ENCODE peak calls at places on chromosomes 4 and X, in ten cellular contexts. One of them, this sample, is unnamed.

GRCh38 chr4:1291996-1292702 is 2.5 kb downstream of the MAEA start:
- DNase-seq in fibroblast of lung: no peak
- DNase-seq in MM.1S: no peak
- DNase-seq in natural killer cell: no peak
- DNase-seq in Peyer's patch: no peak
- DNase-seq in choroid plexus epithelial cell: no peak
- DNase-seq in tibial nerve: no peak
- DNase-seq in astrocyte of the cerebellum: no peak
- DNase-seq in IMR-90: no peak
- DNase-seq in CD8-positive, alpha-beta T cell: no peak
- DNase-seq in this sample: no peak

GRCh38 chr4:67928547-67928946 is 34.7 kb downstream of the TMPRSS11A start:
- DNase-seq in fibroblast of lung: peak
- DNase-seq in MM.1S: no peak
- DNase-seq in natural killer cell: no peak
- DNase-seq in Peyer's patch: no peak
- DNase-seq in choroid plexus epithelial cell: no peak
- DNase-seq in tibial nerve: no peak
- DNase-seq in astrocyte of the cerebellum: no peak
- DNase-seq in IMR-90: no peak
- DNase-seq in CD8-positive, alpha-beta T cell: no peak
- DNase-seq in this sample: no peak

GRCh38 chr4:158856852-158857251 is 88.0 kb downstream of the FNIP2 start:
- DNase-seq in fibroblast of lung: peak
- DNase-seq in MM.1S: peak
- DNase-seq in natural killer cell: no peak
- DNase-seq in Peyer's patch: no peak
- DNase-seq in choroid plexus epithelial cell: peak
- DNase-seq in tibial nerve: no peak
- DNase-seq in astrocyte of the cerebellum: peak
- DNase-seq in IMR-90: peak
- DNase-seq in CD8-positive, alpha-beta T cell: no peak
- DNase-seq in this sample: no peak

GRCh38 chr4:36218121-36218520 is 26.2 kb downstream of the ARAP2 start:
- DNase-seq in fibroblast of lung: no peak
- DNase-seq in MM.1S: no peak
- DNase-seq in natural killer cell: no peak
- DNase-seq in Peyer's patch: no peak
- DNase-seq in choroid plexus epithelial cell: no peak
- DNase-seq in tibial nerve: no peak
- DNase-seq in astrocyte of the cerebellum: no peak
- DNase-seq in IMR-90: no peak
- DNase-seq in CD8-positive, alpha-beta T cell: no peak
- DNase-seq in this sample: no peak

GRCh38 chr4:4673070-4673469 is 131.2 kb upstream of the STX18 start:
- DNase-seq in fibroblast of lung: peak
- DNase-seq in MM.1S: no peak
- DNase-seq in natural killer cell: no peak
- DNase-seq in Peyer's patch: peak
- DNase-seq in choroid plexus epithelial cell: no peak
- DNase-seq in tibial nerve: no peak
- DNase-seq in astrocyte of the cerebellum: no peak
- DNase-seq in IMR-90: no peak
- DNase-seq in CD8-positive, alpha-beta T cell: no peak
- DNase-seq in this sample: no peak

GRCh38 chr4:51843309-51844156 is 580 bp downstream of the DCUN1D4 start:
- DNase-seq in fibroblast of lung: peak
- DNase-seq in MM.1S: peak
- DNase-seq in natural killer cell: no peak
- DNase-seq in Peyer's patch: peak
- DNase-seq in choroid plexus epithelial cell: peak
- DNase-seq in tibial nerve: peak
- DNase-seq in astrocyte of the cerebellum: no peak
- DNase-seq in IMR-90: peak
- DNase-seq in CD8-positive, alpha-beta T cell: peak
- DNase-seq in this sample: peak

GRCh38 chr4:41957634-41958033 is 22.4 kb downstream of the TMEM33 start:
- DNase-seq in fibroblast of lung: no peak
- DNase-seq in MM.1S: peak
- DNase-seq in natural killer cell: no peak
- DNase-seq in Peyer's patch: no peak
- DNase-seq in choroid plexus epithelial cell: peak
- DNase-seq in tibial nerve: no peak
- DNase-seq in astrocyte of the cerebellum: no peak
- DNase-seq in IMR-90: peak
- DNase-seq in CD8-positive, alpha-beta T cell: no peak
- DNase-seq in this sample: no peak

GRCh38 chr4:71186566-71187398 is 152.0 kb upstream of the SLC4A4 start:
- DNase-seq in fibroblast of lung: peak
- DNase-seq in MM.1S: peak
- DNase-seq in natural killer cell: peak
- DNase-seq in Peyer's patch: peak
- DNase-seq in choroid plexus epithelial cell: peak
- DNase-seq in tibial nerve: no peak
- DNase-seq in astrocyte of the cerebellum: no peak
- DNase-seq in IMR-90: peak
- DNase-seq in CD8-positive, alpha-beta T cell: no peak
- DNase-seq in this sample: no peak

GRCh38 chr4:11428701-11429571 is at the start of gene HS3ST1:
- DNase-seq in fibroblast of lung: peak
- DNase-seq in MM.1S: peak
- DNase-seq in natural killer cell: peak
- DNase-seq in Peyer's patch: peak
- DNase-seq in choroid plexus epithelial cell: peak
- DNase-seq in tibial nerve: peak
- DNase-seq in astrocyte of the cerebellum: no peak
- DNase-seq in IMR-90: peak
- DNase-seq in CD8-positive, alpha-beta T cell: no peak
- DNase-seq in this sample: peak

GRCh38 chr4:65983062-65983461 is 312.8 kb upstream of the EPHA5 start:
- DNase-seq in fibroblast of lung: peak
- DNase-seq in MM.1S: no peak
- DNase-seq in natural killer cell: no peak
- DNase-seq in Peyer's patch: no peak
- DNase-seq in choroid plexus epithelial cell: peak
- DNase-seq in tibial nerve: no peak
- DNase-seq in astrocyte of the cerebellum: peak
- DNase-seq in IMR-90: no peak
- DNase-seq in CD8-positive, alpha-beta T cell: no peak
- DNase-seq in this sample: no peak

GRCh38 chrX:17361620-17362019 is 13.4 kb upstream of the NHS start:
- DNase-seq in fibroblast of lung: no peak
- DNase-seq in MM.1S: no peak
- DNase-seq in natural killer cell: no peak
- DNase-seq in Peyer's patch: no peak
- DNase-seq in choroid plexus epithelial cell: peak
- DNase-seq in tibial nerve: no peak
- DNase-seq in astrocyte of the cerebellum: no peak
- DNase-seq in IMR-90: no peak
- DNase-seq in CD8-positive, alpha-beta T cell: no peak
- DNase-seq in this sample: no peak

GRCh38 chr4:38131371-38132139 is 171.4 kb downstream of the PTTG2 start:
- DNase-seq in fibroblast of lung: peak
- DNase-seq in MM.1S: peak
- DNase-seq in natural killer cell: peak
- DNase-seq in Peyer's patch: peak
- DNase-seq in choroid plexus epithelial cell: peak
- DNase-seq in tibial nerve: peak
- DNase-seq in astrocyte of the cerebellum: peak
- DNase-seq in IMR-90: no peak
- DNase-seq in CD8-positive, alpha-beta T cell: peak
- DNase-seq in this sample: no peak

GRCh38 chr4:184514121-184514988 is 40.0 kb upstream of the IRF2 start:
- DNase-seq in fibroblast of lung: peak
- DNase-seq in MM.1S: no peak
- DNase-seq in natural killer cell: no peak
- DNase-seq in Peyer's patch: peak
- DNase-seq in choroid plexus epithelial cell: peak
- DNase-seq in tibial nerve: peak
- DNase-seq in astrocyte of the cerebellum: peak
- DNase-seq in IMR-90: peak
- DNase-seq in CD8-positive, alpha-beta T cell: no peak
- DNase-seq in this sample: peak

GRCh38 chr4:113759696-113760093 is 1.8 kb downstream of the CAMK2D start:
- DNase-seq in fibroblast of lung: peak
- DNase-seq in MM.1S: no peak
- DNase-seq in natural killer cell: no peak
- DNase-seq in Peyer's patch: no peak
- DNase-seq in choroid plexus epithelial cell: no peak
- DNase-seq in tibial nerve: no peak
- DNase-seq in astrocyte of the cerebellum: no peak
- DNase-seq in IMR-90: peak
- DNase-seq in CD8-positive, alpha-beta T cell: no peak
- DNase-seq in this sample: no peak

GRCh38 chr4:87130985-87131753 is 89.2 kb downstream of the KLHL8 start:
- DNase-seq in fibroblast of lung: no peak
- DNase-seq in MM.1S: no peak
- DNase-seq in natural killer cell: no peak
- DNase-seq in Peyer's patch: no peak
- DNase-seq in choroid plexus epithelial cell: no peak
- DNase-seq in tibial nerve: no peak
- DNase-seq in astrocyte of the cerebellum: no peak
- DNase-seq in IMR-90: no peak
- DNase-seq in CD8-positive, alpha-beta T cell: no peak
- DNase-seq in this sample: no peak

GRCh38 chr4:77927991-77928925 is 65.6 kb downstream of the MRPL1 start:
- DNase-seq in fibroblast of lung: peak
- DNase-seq in MM.1S: no peak
- DNase-seq in natural killer cell: no peak
- DNase-seq in Peyer's patch: no peak
- DNase-seq in choroid plexus epithelial cell: peak
- DNase-seq in tibial nerve: no peak
- DNase-seq in astrocyte of the cerebellum: peak
- DNase-seq in IMR-90: peak
- DNase-seq in CD8-positive, alpha-beta T cell: no peak
- DNase-seq in this sample: no peak

GRCh38 chrX:46863072-46863471 is 26.2 kb downstream of the RP2 start:
- DNase-seq in fibroblast of lung: no peak
- DNase-seq in MM.1S: no peak
- DNase-seq in natural killer cell: no peak
- DNase-seq in Peyer's patch: no peak
- DNase-seq in choroid plexus epithelial cell: no peak
- DNase-seq in tibial nerve: no peak
- DNase-seq in astrocyte of the cerebellum: no peak
- DNase-seq in IMR-90: no peak
- DNase-seq in CD8-positive, alpha-beta T cell: no peak
- DNase-seq in this sample: no peak

GRCh38 chrX:102345916-102346315 is 93.9 kb downstream of the NXF2B start:
- DNase-seq in fibroblast of lung: peak
- DNase-seq in MM.1S: peak
- DNase-seq in natural killer cell: peak
- DNase-seq in Peyer's patch: peak
- DNase-seq in choroid plexus epithelial cell: peak
- DNase-seq in tibial nerve: peak
- DNase-seq in astrocyte of the cerebellum: peak
- DNase-seq in IMR-90: peak
- DNase-seq in CD8-positive, alpha-beta T cell: peak
- DNase-seq in this sample: no peak

GRCh38 chr4:7267829-7268228 is 75.5 kb downstream of the SORCS2 start:
- DNase-seq in fibroblast of lung: no peak
- DNase-seq in MM.1S: no peak
- DNase-seq in natural killer cell: no peak
- DNase-seq in Peyer's patch: no peak
- DNase-seq in choroid plexus epithelial cell: no peak
- DNase-seq in tibial nerve: no peak
- DNase-seq in astrocyte of the cerebellum: no peak
- DNase-seq in IMR-90: no peak
- DNase-seq in CD8-positive, alpha-beta T cell: no peak
- DNase-seq in this sample: no peak

GRCh38 chr4:169270156-169270809 is 473 bp downstream of the SH3RF1 start:
- DNase-seq in fibroblast of lung: peak
- DNase-seq in MM.1S: peak
- DNase-seq in natural killer cell: no peak
- DNase-seq in Peyer's patch: peak
- DNase-seq in choroid plexus epithelial cell: no peak
- DNase-seq in tibial nerve: peak
- DNase-seq in astrocyte of the cerebellum: no peak
- DNase-seq in IMR-90: no peak
- DNase-seq in CD8-positive, alpha-beta T cell: no peak
- DNase-seq in this sample: no peak
- TF ChIP-seq CTCF in fibroblast of lung: no peak
- TF ChIP-seq CTCF in MM.1S: peak
- TF ChIP-seq CTCF in natural killer cell: no peak
- TF ChIP-seq CTCF in Peyer's patch: peak
- TF ChIP-seq CTCF in choroid plexus epithelial cell: no peak
- TF ChIP-seq CTCF in tibial nerve: no peak
- TF ChIP-seq CTCF in astrocyte of the cerebellum: peak
- TF ChIP-seq CTCF in IMR-90: peak
- TF ChIP-seq CTCF in CD8-positive, alpha-beta T cell: no peak
- TF ChIP-seq CTCF in this sample: no peak

DNA sequence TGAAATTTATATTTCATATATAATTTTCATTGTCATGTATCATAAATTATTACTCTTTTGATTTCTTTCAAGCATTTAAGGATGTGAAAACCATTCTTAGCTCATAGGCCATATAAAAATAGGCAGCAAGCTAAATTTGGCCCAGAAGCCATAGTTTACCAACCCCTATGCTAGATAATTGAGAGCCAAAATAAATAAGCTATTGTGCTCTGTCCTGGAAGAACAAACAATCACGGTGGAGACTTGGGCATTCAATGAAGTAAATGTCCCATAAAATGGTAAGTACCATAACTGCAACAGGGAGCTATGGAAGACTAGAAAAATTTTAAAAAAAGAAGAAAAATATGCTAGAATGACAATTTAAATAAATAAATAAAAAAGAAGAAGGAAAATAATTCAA is 60.9 kb upstream of the PACRGL start:
- DNase-seq in fibroblast of lung: no peak
- DNase-seq in MM.1S: no peak
- DNase-seq in natural killer cell: no peak
- DNase-seq in Peyer's patch: no peak
- DNase-seq in choroid plexus epithelial cell: no peak
- DNase-seq in tibial nerve: no peak
- DNase-seq in astrocyte of the cerebellum: no peak
- DNase-seq in IMR-90: no peak
- DNase-seq in CD8-positive, alpha-beta T cell: no peak
- DNase-seq in this sample: no peak
- TF ChIP-seq CTCF in fibroblast of lung: no peak
- TF ChIP-seq CTCF in MM.1S: no peak
- TF ChIP-seq CTCF in natural killer cell: no peak
- TF ChIP-seq CTCF in Peyer's patch: no peak
- TF ChIP-seq CTCF in choroid plexus epithelial cell: no peak
- TF ChIP-seq CTCF in tibial nerve: no peak
- TF ChIP-seq CTCF in astrocyte of the cerebellum: no peak
- TF ChIP-seq CTCF in IMR-90: no peak
- TF ChIP-seq CTCF in CD8-positive, alpha-beta T cell: no peak
- TF ChIP-seq CTCF in this sample: no peak

GRCh38 chrX:29044802-29045201 is 457.6 kb downstream of the IL1RAPL1 start:
- DNase-seq in fibroblast of lung: peak
- DNase-seq in MM.1S: no peak
- DNase-seq in natural killer cell: no peak
- DNase-seq in Peyer's patch: no peak
- DNase-seq in choroid plexus epithelial cell: peak
- DNase-seq in tibial nerve: no peak
- DNase-seq in astrocyte of the cerebellum: no peak
- DNase-seq in IMR-90: peak
- DNase-seq in CD8-positive, alpha-beta T cell: no peak
- DNase-seq in this sample: no peak
- TF ChIP-seq CTCF in fibroblast of lung: peak
- TF ChIP-seq CTCF in MM.1S: no peak
- TF ChIP-seq CTCF in natural killer cell: no peak
- TF ChIP-seq CTCF in Peyer's patch: no peak
- TF ChIP-seq CTCF in choroid plexus epithelial cell: peak
- TF ChIP-seq CTCF in tibial nerve: no peak
- TF ChIP-seq CTCF in astrocyte of the cerebellum: peak
- TF ChIP-seq CTCF in IMR-90: peak
- TF ChIP-seq CTCF in CD8-positive, alpha-beta T cell: no peak
- TF ChIP-seq CTCF in this sample: no peak

GRCh38 chr4:48779095-48779997 is 733 bp downstream of the FRYL start:
- DNase-seq in fibroblast of lung: peak
- DNase-seq in MM.1S: peak
- DNase-seq in natural killer cell: peak
- DNase-seq in Peyer's patch: peak
- DNase-seq in choroid plexus epithelial cell: peak
- DNase-seq in tibial nerve: peak
- DNase-seq in astrocyte of the cerebellum: no peak
- DNase-seq in IMR-90: peak
- DNase-seq in CD8-positive, alpha-beta T cell: peak
- DNase-seq in this sample: peak
- TF ChIP-seq CTCF in fibroblast of lung: no peak
- TF ChIP-seq CTCF in MM.1S: peak
- TF ChIP-seq CTCF in natural killer cell: no peak
- TF ChIP-seq CTCF in Peyer's patch: no peak
- TF ChIP-seq CTCF in choroid plexus epithelial cell: peak
- TF ChIP-seq CTCF in tibial nerve: no peak
- TF ChIP-seq CTCF in astrocyte of the cerebellum: no peak
- TF ChIP-seq CTCF in IMR-90: peak
- TF ChIP-seq CTCF in CD8-positive, alpha-beta T cell: no peak
- TF ChIP-seq CTCF in this sample: no peak